ENCODE peak calls at places on chromosome 3, in four cellular contexts. V is IMR-90, R is H1, M is H9. B is an unnamed sample.

GRCh38 chr3:184259878-184260570 is 1.3 kb downstream of the CAMK2N2 start:
- DNase-seq in R (peak; percentile 69), V (peak; percentile 17), M (no peak), B (peak; percentile 36)

GRCh38 chr3:107574650-107575049 is 51.9 kb downstream of the BBX start:
- DNase-seq in M (no peak), V (peak; percentile 51), R (no peak), B (peak; percentile 53)

GRCh38 chr3:15964605-15965061 is 166.9 kb upstream of the ANKRD28 start:
- DNase-seq in V (peak; percentile 77), R (no peak), M (peak; percentile 39), B (peak; percentile 69)

GRCh38 chr3:37543692-37544091 is 318.0 kb upstream of the CTDSPL start:
- DNase-seq in V (no peak), M (no peak), R (no peak), B (no peak)

GRCh38 chr3:126467611-126467955 is 8.1 kb downstream of the ZXDC start:
- DNase-seq in V (no peak), M (no peak), R (no peak), B (no peak)

GRCh38 chr3:195257454-195258448 is 13.2 kb downstream of the XXYLT1 start:
- DNase-seq in V (peak; percentile 39), R (peak; percentile 37), M (no peak), B (no peak)

GRCh38 chr3:42161050-42161935 is 70.1 kb downstream of the TRAK1 start:
- DNase-seq in V (peak; percentile 50), R (no peak), M (no peak), B (no peak)

GRCh38 chr3:123027292-123028232 is at the start of gene SEMA5B:
- DNase-seq in M (peak; percentile 88), R (peak; percentile 84), V (no peak), B (peak; percentile 93)

GRCh38 chr3:15794303-15794771 is 3.4 kb downstream of the ANKRD28 start:
- DNase-seq in V (peak; percentile 87), R (no peak), M (no peak), B (no peak)

GRCh38 chr3:12230406-12230805 is 58.5 kb upstream of the PPARG start:
- DNase-seq in V (no peak), R (no peak), M (no peak), B (peak; percentile 23)

GRCh38 chr3:53846134-53846850 is at the start of the genes CHDH and IL17RB:
- DNase-seq in R (no peak), V (no peak), M (peak; percentile 77), B (peak; percentile 81)

GRCh38 chr3:141250342-141250741 is 18.7 kb downstream of the PXYLP1 start:
- DNase-seq in M (no peak), R (no peak), V (no peak), B (peak; percentile 14)

GRCh38 chr3:107198522-107199271 is 178.5 kb upstream of the CCDC54 start:
- DNase-seq in R (no peak), M (no peak), V (peak; percentile 50), B (no peak)

GRCh38 chr3:39541917-39542329 is 74.4 kb downstream of the MOBP start:
- DNase-seq in M (no peak), V (peak; percentile 8), R (no peak), B (peak; percentile 60)

GRCh38 chr3:13856006-13856405 is 23.9 kb downstream of the WNT7A start:
- DNase-seq in M (no peak), R (no peak), V (no peak), B (no peak)
- H3K18ac ChIP-seq in M (no peak overlapping the region), R (no peak overlapping the region), V (no peak overlapping the region), B (no peak overlapping the region)

GRCh38 chr3:79538-79937 is 117.0 kb upstream of the CHL1 start:
- DNase-seq in V (no peak), M (no peak), R (no peak), B (no peak)
- H3K56ac ChIP-seq in V (no peak overlapping the region), M (no peak overlapping the region), R (no peak overlapping the region), B (no peak overlapping the region)

GRCh38 chr3:58570851-58571250 is 6.3 kb downstream of the FAM107A start:
- DNase-seq in R (no peak), M (peak; percentile 10), V (no peak), B (no peak)
- H2AK5ac ChIP-seq in R (no peak overlapping the region), M (no peak overlapping the region), V (no peak overlapping the region), B (no peak overlapping the region)

GRCh38 chr3:139302084-139302800 is 41.6 kb upstream of the MRPS22 start:
- DNase-seq in V (peak; percentile 99), R (no peak), M (no peak), B (peak; percentile 63)
- H3K18ac ChIP-seq in V (peak overlapping the region; percentile 98), R (no peak overlapping the region), M (no peak overlapping the region), B (no peak overlapping the region)

GRCh38 chr3:14685204-14685603 is 10.3 kb downstream of the C3orf20 start:
- DNase-seq in V (no peak), R (no peak), M (no peak), B (no peak)
- H3K56ac ChIP-seq in V (no peak overlapping the region), R (no peak overlapping the region), M (no peak overlapping the region), B (no peak overlapping the region)

GRCh38 chr3:159824341-159824740 is 164.3 kb upstream of the IL12A start:
- DNase-seq in R (no peak), M (no peak), V (peak; percentile 90), B (no peak)

GRCh38 chr3:159821148-159821547 is 167.5 kb upstream of the IL12A start:
- DNase-seq in V (no peak), R (no peak), M (no peak), B (no peak)

GRCh38 chr3:159825216-159825854 is 163.3 kb upstream of the IL12A start:
- DNase-seq in R (no peak), V (no peak), M (no peak), B (peak; percentile 33)

GRCh38 chr3:159821737-159822136 is 166.9 kb upstream of the IL12A start:
- DNase-seq in R (no peak), M (no peak), V (no peak), B (no peak)

GRCh38 chr3:159823763-159824162 is 164.9 kb upstream of the IL12A start:
- DNase-seq in R (no peak), V (no peak), M (no peak), B (no peak)
- H2AK5ac ChIP-seq in R (no peak overlapping the region), V (no peak overlapping the region), M (no peak overlapping the region), B (no peak overlapping the region)

GRCh38 chr3:45118615-45119062 is 27.5 kb downstream of the CDCP1 start:
- DNase-seq in V (no peak), M (no peak), R (no peak), B (no peak)

GRCh38 chr3:45123030-45123429 is 23.1 kb downstream of the CDCP1 start:
- DNase-seq in V (peak; percentile 98), R (no peak), M (no peak), B (no peak)

GRCh38 chr3:45123841-45124269 is 22.3 kb downstream of the CDCP1 start:
- DNase-seq in R (no peak), V (peak; percentile 91), M (no peak), B (peak; percentile 72)

GRCh38 chr3:45120615-45121158 is 25.5 kb downstream of the CDCP1 start:
- DNase-seq in V (no peak), R (no peak), M (no peak), B (no peak)

GRCh38 chr3:45119824-45120614 is 26.2 kb downstream of the CDCP1 start:
- DNase-seq in V (peak; percentile 36), M (no peak), R (no peak), B (no peak)
- H3K18ac ChIP-seq in V (peak overlapping the region; percentile 97), M (no peak overlapping the region), R (no peak overlapping the region), B (no peak overlapping the region)